ENCODE peak calls at places on chromosomes 13 and 19, in six cellular contexts. A is mesothelial cell of epicardium, C is heart right ventricle, W is esophagus squamous epithelium, P is astrocyte of the cerebellum, E is AG04450. D is an unnamed sample.

GRCh38 chr19:42191855-42192254 is 25.6 kb downstream of the DEDD2 start:
- DNase-seq in A (no peak), C (no peak), W (no peak), P (no peak), E (peak; percentile 26), D (no peak)

GRCh38 chr19:16067205-16067938 is 8.9 kb upstream of the TPM4 start:
- DNase-seq in A (no peak), C (peak; percentile 55), W (no peak), P (peak; percentile 62), E (peak; percentile 82), D (no peak)

GRCh38 chr13:60398949-60399589 is 2.0 kb downstream of the TDRD3 start:
- DNase-seq in A (no peak), C (no peak), W (no peak), P (no peak), E (no peak), D (no peak)

GRCh38 chr19:17205237-17206140 is 9.7 kb upstream of the USE1 start:
- DNase-seq in A (no peak), C (peak; percentile 64), W (no peak), P (peak; percentile 34), E (no peak), D (peak; percentile 84)

GRCh38 chr13:112670118-112670517 is 19.7 kb upstream of the ATP11A start:
- DNase-seq in A (no peak), C (no peak), W (no peak), P (no peak), E (no peak), D (no peak)

GRCh38 chr19:55085923-55086715 is 10.4 kb downstream of the EPS8L1 start:
- DNase-seq in A (no peak), C (no peak), W (no peak), P (no peak), E (no peak), D (no peak)

GRCh38 chr13:74891610-74892009 is 590.4 kb downstream of the TBC1D4 start:
- DNase-seq in A (no peak), C (no peak), W (no peak), P (no peak), E (peak; percentile 13), D (no peak)

GRCh38 chr13:72437458-72437857 is 290.0 kb downstream of the MZT1 start:
- DNase-seq in A (no peak), C (no peak), W (no peak), P (peak; percentile 5), E (peak; percentile 3), D (no peak)

GRCh38 chr19:32570081-32570785 is 10.8 kb upstream of the PDCD5 start:
- DNase-seq in A (peak; percentile 62), C (no peak), W (no peak), P (peak; percentile 26), E (peak; percentile 18), D (no peak)

GRCh38 chr13:26967119-26968038 is 204.2 kb downstream of the USP12 start:
- DNase-seq in A (no peak), C (peak; percentile 52), W (no peak), P (no peak), E (peak; percentile 24), D (no peak)

GRCh38 chr19:1106841-1107654 is 3.3 kb downstream of the GPX4 start:
- DNase-seq in A (no peak), C (no peak), W (no peak), P (no peak), E (no peak), D (no peak)

GRCh38 chr13:66237411-66238062 is 992.6 kb downstream of the PCDH9 start:
- DNase-seq in A (no peak), C (no peak), W (no peak), P (no peak), E (no peak), D (peak; percentile 24)

GRCh38 chr13:105346141-105346766 is 1189.2 kb downstream of the EFNB2 start:
- DNase-seq in A (no peak), C (no peak), W (no peak), P (peak; percentile 54), E (peak; percentile 52), D (no peak)

GRCh38 chr13:50200562-50200961 is 185.3 kb downstream of the KCNRG start:
- DNase-seq in A (no peak), C (no peak), W (no peak), P (no peak), E (no peak), D (no peak)

GRCh38 chr13:113933901-113934300 is 40.0 kb downstream of the C13orf46 start:
- DNase-seq in A (no peak), C (no peak), W (no peak), P (no peak), E (no peak), D (no peak)

GRCh38 chr19:37594982-37595382 is 306 bp downstream of the ZNF540 start:
- DNase-seq in A (no peak), C (peak; percentile 64), W (peak; percentile 3), P (peak; percentile 8), E (peak; percentile 2), D (no peak)

GRCh38 chr13:107832521-107833095 is 382.7 kb downstream of the LIG4 start:
- DNase-seq in A (no peak), C (no peak), W (no peak), P (no peak), E (no peak), D (no peak)

GRCh38 chr13:76210262-76210661 is 574.1 kb downstream of the LMO7 start:
- DNase-seq in A (no peak), C (peak; percentile 31), W (no peak), P (no peak), E (no peak), D (no peak)

GRCh38 chr19:13155472-13156284 is 5.5 kb downstream of the IER2 start:
- DNase-seq in A (peak; percentile 81), C (peak; percentile 86), W (peak; percentile 35), P (no peak), E (no peak), D (peak; percentile 69)

GRCh38 chr19:11323601-11324078 is 15.8 kb downstream of the RAB3D start:
- DNase-seq in A (no peak), C (no peak), W (no peak), P (no peak), E (no peak), D (no peak)

GRCh38 chr19:5225486-5226345 is 114.9 kb downstream of the PTPRS start:
- DNase-seq in A (no peak), C (no peak), W (no peak), P (no peak), E (no peak), D (no peak)

GRCh38 chr19:48681127-48681470 is 8.3 kb upstream of the NTN5 start:
- DNase-seq in A (no peak), C (no peak), W (no peak), P (peak; percentile 55), E (peak; percentile 83), D (no peak)

GRCh38 chr19:13864223-13864512 is 12.8 kb upstream of the NANOS3 start:
- DNase-seq in A (no peak), C (no peak), W (no peak), P (no peak), E (no peak), D (no peak)

GRCh38 chr13:111171629-111172028 is 56.5 kb downstream of the ARHGEF7 start:
- DNase-seq in A (no peak), C (no peak), W (no peak), P (no peak), E (no peak), D (no peak)

GRCh38 chr19:27780367-27781065 is 1432.4 kb downstream of the UQCRFS1 start:
- DNase-seq in A (no peak), C (no peak), W (no peak), P (no peak), E (no peak), D (no peak)

GRCh38 chr13:19959831-19960672 is 1.5 kb downstream of the ZMYM2 start:
- DNase-seq in A (peak; percentile 80), C (peak; percentile 78), W (peak; percentile 73), P (peak; percentile 76), E (peak; percentile 78), D (no peak)

GRCh38 chr13:43229506-43229905 is 206.1 kb downstream of the DNAJC15 start:
- DNase-seq in A (no peak), C (no peak), W (no peak), P (no peak), E (peak; percentile 43), D (no peak)

GRCh38 chr13:23870356-23871146 is 18.6 kb downstream of the MIPEP start:
- DNase-seq in A (no peak), C (no peak), W (no peak), P (no peak), E (no peak), D (no peak)
- TF ChIP-seq CTCF in A (no peak), C (no peak), W (no peak), P (no peak), E (peak; percentile 10), D (no peak)

DNA sequence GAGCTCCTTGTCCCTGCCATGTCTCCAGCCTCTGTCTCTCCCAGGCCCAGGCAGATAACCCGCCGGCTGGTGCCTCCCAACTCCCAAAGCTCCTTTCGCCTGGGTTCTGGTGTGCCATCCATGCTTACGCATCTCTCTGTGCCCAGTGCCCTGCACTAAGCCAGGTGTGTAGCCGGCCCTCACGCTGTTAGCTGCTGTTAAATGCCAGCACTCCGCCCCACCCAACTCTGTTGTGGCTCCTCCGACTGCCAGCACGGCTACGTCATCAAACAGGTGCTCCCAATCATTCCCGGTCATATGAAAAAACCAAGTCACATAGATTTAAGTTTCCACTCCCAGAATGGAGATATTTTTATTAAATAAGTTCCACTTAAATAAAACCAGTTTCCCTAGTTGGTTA is 7.0 kb upstream of the HSPH1 start:
- DNase-seq in A (no peak), C (no peak), W (no peak), P (no peak), E (no peak), D (no peak)
- TF ChIP-seq CTCF in A (no peak), C (no peak), W (no peak), P (no peak), E (no peak), D (no peak)

GRCh38 chr19:18426416-18426767 is 7.2 kb downstream of the SSBP4 start:
- DNase-seq in A (no peak), C (no peak), W (no peak), P (no peak), E (no peak), D (no peak)
- TF ChIP-seq CTCF in A (no peak), C (no peak), W (no peak), P (no peak), E (no peak), D (no peak)

GRCh38 chr19:50710094-50710493 is 9.5 kb downstream of the SHANK1 start:
- DNase-seq in A (no peak), C (no peak), W (no peak), P (no peak), E (no peak), D (no peak)
- TF ChIP-seq CTCF in A (no peak), C (no peak), W (no peak), P (no peak), E (peak; percentile 36), D (no peak)

D was measured in D721Med.